ENCODE peak calls at places on chromosomes 12 and 14, in six cellular contexts. L is heart left ventricle; V is right cardiac atrium; Y is Panc1; O is CD4-positive, CD25-positive, alpha-beta regulatory T cell; M is spleen. H is an unnamed sample. For H3K4me1, the result is how much of the 10 kb centered on the place peaks cover.

GRCh38 chr14:76810953-76811400 is 1.7 kb downstream of the ANGEL1 start:
- DNase-seq in O (peak), Y (no peak), L (no peak), M (no peak), V (no peak), H (no peak)

GRCh38 chr14:105481886-105482454 is 4.7 kb upstream of the CRIP1 start:
- DNase-seq in O (peak), M (peak), V (peak), Y (no peak), L (peak), H (peak)

GRCh38 chr14:60905930-60906329 is 74.9 kb downstream of the TRMT5 start:
- DNase-seq in O (no peak), M (no peak), Y (no peak), L (no peak), V (no peak), H (no peak)

GRCh38 chr12:106709068-106709511 is 65.4 kb upstream of the RIC8B start:
- DNase-seq in V (no peak), M (no peak), Y (no peak), O (no peak), L (no peak), H (no peak)

GRCh38 chr12:70459786-70460185 is 93.7 kb downstream of the KCNMB4 start:
- DNase-seq in V (no peak), L (no peak), M (no peak), Y (no peak), O (no peak), H (no peak)

GRCh38 chr14:86237733-86238132 is 707.8 kb downstream of the FLRT2 start:
- DNase-seq in V (no peak), L (no peak), M (no peak), Y (no peak), O (no peak), H (no peak)

GRCh38 chr14:85532981-85533820 is 3.3 kb downstream of the FLRT2 start:
- DNase-seq in M (no peak), Y (no peak), O (no peak), V (peak), L (peak), H (no peak)

GRCh38 chr12:92403210-92404175 is 257.8 kb upstream of the BTG1 start:
- DNase-seq in V (no peak), L (no peak), O (peak), Y (no peak), M (no peak), H (peak)

GRCh38 chr12:79547735-79548347 is 142.9 kb downstream of the PAWR start:
- DNase-seq in O (peak), Y (peak), L (no peak), M (no peak), V (no peak), H (no peak)

GRCh38 chr12:2461046-2461445 is 333.7 kb upstream of the FKBP4 start:
- DNase-seq in M (no peak), L (no peak), O (no peak), V (no peak), Y (no peak), H (no peak)

GRCh38 chr14:61934385-61934784 is 172.2 kb downstream of the SNAPC1 start:
- DNase-seq in M (no peak), Y (no peak), V (no peak), O (no peak), L (no peak), H (no peak)

GRCh38 chr12:42588981-42589464 is 523 bp downstream of the PRICKLE1 start:
- DNase-seq in Y (no peak), V (peak), L (peak), O (no peak), M (peak), H (no peak)

GRCh38 chr12:62133440-62133839 is 126.8 kb upstream of the USP15 start:
- DNase-seq in L (no peak), V (no peak), O (no peak), M (no peak), Y (no peak), H (no peak)

GRCh38 chr14:89291351-89291940 is 125.6 kb downstream of the FOXN3 start:
- DNase-seq in M (no peak), O (no peak), V (no peak), L (no peak), Y (no peak), H (no peak)

GRCh38 chr12:106974525-106974924 is 12.4 kb downstream of the MTERF2 start:
- DNase-seq in O (no peak), L (no peak), V (no peak), Y (no peak), M (no peak), H (no peak)

GRCh38 chr12:120453977-120454376 is 7.7 kb downstream of the GATC start:
- DNase-seq in L (no peak), V (no peak), Y (no peak), M (no peak), O (peak), H (no peak)

GRCh38 chr14:36519431-36520321 is at the start of gene NKX2-1:
- DNase-seq in L (no peak), V (no peak), M (no peak), O (no peak), Y (no peak), H (no peak)

GRCh38 chr12:15494329-15495046 is 172.2 kb downstream of the PTPRO start:
- DNase-seq in M (no peak), Y (no peak), L (no peak), O (no peak), V (no peak), H (no peak)

GRCh38 chr12:52210186-52210924 is 18.5 kb upstream of the KRT80 start:
- DNase-seq in Y (no peak), V (no peak), O (no peak), L (peak), M (peak), H (no peak)

DNA sequence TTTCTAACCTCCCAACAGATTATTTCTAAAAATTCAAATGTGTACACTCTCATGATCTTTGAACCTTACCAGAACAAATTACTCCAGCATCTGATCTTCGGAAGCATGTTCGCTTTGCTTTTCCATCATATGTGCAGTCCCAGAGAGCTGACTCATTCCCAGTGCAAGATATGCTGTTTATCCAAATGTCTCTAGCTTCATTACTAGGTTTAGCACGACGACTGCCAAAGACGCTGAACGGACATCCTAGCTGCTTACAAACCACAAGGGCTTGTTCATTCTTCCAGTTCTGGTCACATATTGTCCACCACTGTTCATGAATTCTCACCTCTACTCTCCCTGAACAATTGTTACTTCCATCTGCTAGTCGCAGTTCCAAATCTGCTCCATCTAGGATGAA is 40.5 kb downstream of the CD163L1 start:
- DNase-seq in Y (no peak), L (no peak), O (no peak), V (no peak), M (no peak), H (no peak)
- H3K4me1 ChIP-seq in Y (under half), L (under half), O (under half), V (under half), M (under half), H (under half)

GRCh38 chr14:100728962-100729361 is 2.3 kb downstream of the DLK1 start:
- DNase-seq in Y (no peak), V (no peak), M (no peak), O (no peak), L (no peak), H (no peak)

GRCh38 chr14:100725587-100726387 is 905 bp upstream of the DLK1 start:
- DNase-seq in M (no peak), Y (no peak), V (no peak), L (no peak), O (no peak), H (no peak)

GRCh38 chr14:100726467-100726811 is 253 bp upstream of the DLK1 start:
- DNase-seq in L (no peak), O (peak), M (no peak), V (no peak), Y (no peak), H (no peak)

GRCh38 chr14:100726812-100727564 is at the start of gene DLK1:
- DNase-seq in O (no peak), L (no peak), M (no peak), Y (no peak), V (no peak), H (no peak)

DNA sequence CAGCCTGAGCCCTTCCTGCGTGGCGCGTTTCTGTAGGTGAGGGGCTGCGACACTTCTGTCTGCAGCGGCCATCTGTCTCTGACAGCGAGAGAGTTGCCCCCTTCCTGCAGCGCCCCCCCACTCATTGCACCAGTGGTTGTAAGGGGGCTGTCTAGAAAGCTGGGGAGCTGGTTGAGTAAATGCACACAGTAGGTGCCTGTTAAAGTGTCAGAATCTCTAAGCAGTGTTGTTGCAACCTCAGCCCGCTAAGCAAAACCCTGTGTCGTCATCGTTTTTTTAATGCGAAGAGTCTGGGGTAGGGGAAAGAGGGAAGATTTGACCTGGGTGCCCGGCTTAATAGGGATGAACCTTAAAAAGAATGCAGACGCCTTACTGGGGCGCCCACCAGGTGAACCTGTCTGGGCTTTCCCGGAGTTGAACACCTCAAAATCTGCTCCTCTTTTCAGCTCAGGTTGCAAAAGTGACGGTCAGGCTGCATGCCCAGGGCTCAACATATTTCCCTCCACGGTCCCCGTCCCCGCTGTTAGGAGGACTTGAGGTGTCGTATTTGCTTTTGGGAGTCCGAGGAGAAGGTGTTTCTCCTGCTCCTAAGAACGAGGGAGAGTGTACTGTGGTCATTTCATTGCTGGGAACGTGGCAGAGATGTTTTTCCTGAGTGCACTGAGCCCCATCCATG is 1.0 kb downstream of the DLK1 start:
- DNase-seq in Y (no peak), L (no peak), O (no peak), V (no peak), M (no peak), H (no peak)
- H3K4me1 ChIP-seq in Y (under half), L (under half), O (under half), V (under half), M (under half), H (under half)

GRCh38 chr14:75459099-75459741 is 31.4 kb downstream of the JDP2 start:
- DNase-seq in V (peak), O (peak), Y (no peak), L (peak), M (peak), H (no peak)

GRCh38 chr14:75457024-75457390 is 29.2 kb downstream of the JDP2 start:
- DNase-seq in V (no peak), L (no peak), M (no peak), O (no peak), Y (no peak), H (no peak)

GRCh38 chr14:75459791-75460190 is 32.0 kb downstream of the JDP2 start:
- DNase-seq in M (no peak), V (no peak), O (no peak), Y (no peak), L (no peak), H (no peak)

GRCh38 chr14:75457648-75458165 is 29.9 kb downstream of the JDP2 start:
- DNase-seq in V (no peak), M (no peak), L (no peak), Y (no peak), O (no peak), H (no peak)

GRCh38 chr14:75458305-75458704 is 30.5 kb downstream of the JDP2 start:
- DNase-seq in M (no peak), L (no peak), Y (no peak), O (no peak), V (no peak), H (no peak)
- H3K4me1 ChIP-seq in M (half or more), L (half or more), Y (under half), O (under half), V (under half), H (under half)

GRCh38 chr14:68245146-68246073 is 425.8 kb downstream of the RAD51B start:
- DNase-seq in O (no peak), Y (no peak), M (no peak), L (peak), V (peak), H (no peak)
- H3K4me1 ChIP-seq in O (under half), Y (under half), M (half or more), L (half or more), V (under half), H (under half)

GRCh38 chr14:58717211-58717610 is 79.4 kb downstream of the DACT1 start:
- DNase-seq in L (no peak), Y (no peak), V (no peak), M (no peak), O (no peak), H (no peak)

GRCh38 chr14:58716706-58717105 is 78.9 kb downstream of the DACT1 start:
- DNase-seq in M (no peak), O (no peak), V (no peak), Y (no peak), L (no peak), H (no peak)

GRCh38 chr14:58711382-58711781 is 73.6 kb downstream of the DACT1 start:
- DNase-seq in V (no peak), Y (no peak), O (no peak), M (no peak), L (no peak), H (no peak)

GRCh38 chr14:58712357-58712756 is 74.6 kb downstream of the DACT1 start:
- DNase-seq in O (no peak), L (no peak), Y (no peak), M (no peak), V (no peak), H (no peak)

DNA sequence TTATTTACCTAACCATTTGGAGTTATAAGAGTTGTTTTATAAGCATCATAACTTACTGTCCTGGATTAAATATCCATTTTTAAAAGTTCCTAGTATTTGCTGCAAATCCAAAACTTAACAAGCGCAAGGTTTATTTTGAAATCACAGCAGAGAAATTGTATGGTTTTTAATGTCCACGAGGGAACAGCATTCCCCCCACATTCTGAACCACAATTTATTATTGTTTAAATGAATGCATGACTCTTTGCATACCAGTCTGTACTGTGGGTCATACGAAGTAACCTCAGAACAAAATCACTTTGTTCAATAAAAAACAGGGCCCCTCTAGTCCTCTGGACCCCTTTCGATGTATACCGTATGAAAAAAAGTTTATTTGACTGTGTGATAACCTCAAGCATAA is 75.9 kb downstream of the DACT1 start:
- DNase-seq in M (no peak), Y (no peak), O (no peak), L (no peak), V (no peak), H (no peak)
- H3K4me1 ChIP-seq in M (under half), Y (under half), O (under half), L (under half), V (under half), H (under half)